ENCODE peak calls at places on chromosomes 13 and 19, in six cellular contexts. X is NCI-H2171 treated with DMSO at 0.1 percent for 48 hours; O is stimulated activated naive B cell treated with anti-CD40 and anti-IgM and Interleukin-4, amounts not matched to agents 10 μg/mL and 1 μg/mL and 100 μg/mL, for 72 hours; M is activated CD4-positive, CD25-positive, alpha-beta regulatory T cell treated with anti-CD3 and anti-CD28 coated beads, Interleukin-2, amount 50 U/mL, for 16 hours; J is stimulated activated CD8-positive, alpha-beta memory T cell treated with anti-CD3 and anti-CD28 coated beads, Interleukin-2, amount 100 ng/mL, for 1 hour; B is 8988T. T is an unnamed sample.

GRCh38 chr13:78241278-78241919 is 322.8 kb upstream of the EDNRB start:
- DNase-seq in X (peak; percentile 34), O (peak; percentile 0), M (no peak), J (no peak), B (peak; percentile 5), T (no peak)

GRCh38 chr13:37651891-37652290 is 53.3 kb upstream of the POSTN start:
- DNase-seq in X (no peak), O (no peak), M (no peak), J (no peak), B (no peak), T (no peak)

GRCh38 chr13:42997381-42997780 is 5.3 kb upstream of the EPSTI1 start:
- DNase-seq in X (no peak), O (peak; percentile 16), M (no peak), J (no peak), B (no peak), T (no peak)

GRCh38 chr19:12365094-12365371 is 450 bp downstream of the ZNF442 start:
- DNase-seq in X (no peak), O (no peak), M (no peak), J (no peak), B (peak; percentile 49), T (peak; percentile 30)

GRCh38 chr13:110957181-110957884 is 42.5 kb upstream of the ANKRD10 start:
- DNase-seq in X (no peak), O (no peak), M (no peak), J (no peak), B (no peak), T (no peak)

GRCh38 chr13:114027826-114028225 is 54.0 kb upstream of the C13orf46 start:
- DNase-seq in X (no peak), O (no peak), M (no peak), J (no peak), B (no peak), T (no peak)

GRCh38 chr13:114303700-114304327 is 10.5 kb upstream of the CHAMP1 start:
- DNase-seq in X (no peak), O (no peak), M (no peak), J (no peak), B (no peak), T (no peak)

GRCh38 chr13:113855931-113856715 is 7.8 kb downstream of the GAS6 start:
- DNase-seq in X (no peak), O (no peak), M (no peak), J (no peak), B (no peak), T (no peak)

GRCh38 chr13:26320766-26321165 is 66.8 kb downstream of the CDK8 start:
- DNase-seq in X (no peak), O (no peak), M (no peak), J (no peak), B (no peak), T (no peak)

GRCh38 chr13:67932991-67933390 is 702.9 kb upstream of the PCDH9 start:
- DNase-seq in X (no peak), O (no peak), M (no peak), J (no peak), B (no peak), T (no peak)

T was measured in nucleus accumbens.